ENCODE peak calls at places on chromosome 6, in seven cellular contexts. I is cerebellum, M is osteocyte, U is hypothalamus, V is prostate gland, D is lung microvascular endothelial cell, E is GM10248. T is an unnamed sample.
A peak's percentile ranks its signal among the peaks of the same experiment; 100 is the strongest.

GRCh38 chr6:34484899-34485298 is 19.0 kb downstream of the PACSIN1 start:
- DNase-seq in I (no peak), M (no peak), U (no peak), V (no peak), D (no peak), E (peak; percentile 69), T (peak; percentile 50)

GRCh38 chr6:22926613-22927348 is 357.4 kb downstream of the HDGFL1 start:
- DNase-seq in I (no peak), M (no peak), U (no peak), V (no peak), D (no peak), E (no peak), T (no peak)

GRCh38 chr6:107459283-107460073 is at the start of gene PDSS2:
- DNase-seq in I (peak; percentile 97), M (peak; percentile 97), U (peak; percentile 91), V (peak; percentile 98), D (peak; percentile 96), E (peak; percentile 97), T (peak; percentile 93)

GRCh38 chr6:47535316-47536046 is 57.9 kb downstream of the CD2AP start:
- DNase-seq in I (no peak), M (no peak), U (no peak), V (no peak), D (no peak), E (no peak), T (no peak)

GRCh38 chr6:43953256-43953655 is 174.0 kb downstream of the MRPL14 start:
- DNase-seq in I (no peak), M (peak; percentile 30), U (no peak), V (no peak), D (no peak), E (no peak), T (no peak)

GRCh38 chr6:134122775-134123174 is 70.4 kb upstream of the SLC2A12 start:
- DNase-seq in I (no peak), M (no peak), U (no peak), V (no peak), D (no peak), E (no peak), T (no peak)

GRCh38 chr6:143516700-143517446 is 5.4 kb upstream of the FUCA2 start:
- DNase-seq in I (no peak), M (no peak), U (no peak), V (no peak), D (no peak), E (peak; percentile 20), T (no peak)

GRCh38 chr6:56691201-56691595 is 48.5 kb upstream of the DST start:
- DNase-seq in I (no peak), M (no peak), U (no peak), V (no peak), D (no peak), E (no peak), T (no peak)

GRCh38 chr6:157800420-157801237 is 22.4 kb upstream of the SNX9 start:
- DNase-seq in I (no peak), M (no peak), U (no peak), V (no peak), D (no peak), E (peak; percentile 67), T (peak; percentile 61)

GRCh38 chr6:20805027-20805426 is 270.8 kb downstream of the CDKAL1 start:
- DNase-seq in I (no peak), M (no peak), U (no peak), V (no peak), D (no peak), E (no peak), T (no peak)

GRCh38 chr6:130008236-130008873 is 10.0 kb upstream of the L3MBTL3 start:
- DNase-seq in I (no peak), M (no peak), U (no peak), V (peak; percentile 22), D (peak; percentile 97), E (no peak), T (no peak)

GRCh38 chr6:159819932-159820640 is 20.0 kb downstream of the PNLDC1 start:
- DNase-seq in I (no peak), M (no peak), U (no peak), V (no peak), D (no peak), E (peak; percentile 48), T (peak; percentile 66)

GRCh38 chr6:41824571-41825569 is 37.4 kb downstream of the TOMM6 start:
- DNase-seq in I (no peak), M (no peak), U (no peak), V (no peak), D (no peak), E (no peak), T (no peak)

GRCh38 chr6:139330841-139331500 is 39.2 kb upstream of the TXLNB start:
- DNase-seq in I (no peak), M (no peak), U (no peak), V (no peak), D (peak; percentile 70), E (no peak), T (no peak)

GRCh38 chr6:67221226-67221625 is 1413.9 kb upstream of the ADGRB3 start:
- DNase-seq in I (no peak), M (no peak), U (no peak), V (no peak), D (no peak), E (no peak), T (no peak)

GRCh38 chr6:132084811-132085509 is 133.8 kb upstream of the CCN2 start:
- DNase-seq in I (no peak), M (no peak), U (no peak), V (no peak), D (peak; percentile 80), E (peak; percentile 15), T (peak; percentile 28)

GRCh38 chr6:82458147-82458546 is 94.5 kb downstream of the TPBG start:
- DNase-seq in I (no peak), M (no peak), U (no peak), V (no peak), D (no peak), E (no peak), T (no peak)

GRCh38 chr6:161374971-161375873 is 101.4 kb upstream of the AGPAT4 start:
- DNase-seq in I (no peak), M (no peak), U (peak; percentile 56), V (peak; percentile 58), D (no peak), E (no peak), T (no peak)

GRCh38 chr6:138321934-138322333 is 55.8 kb upstream of the SMIM28 start:
- DNase-seq in I (no peak), M (no peak), U (no peak), V (no peak), D (no peak), E (no peak), T (no peak)

GRCh38 chr6:110207652-110208051 is 27.4 kb downstream of the CDC40 start:
- DNase-seq in I (no peak), M (no peak), U (no peak), V (no peak), D (no peak), E (no peak), T (no peak)

GRCh38 chr6:35218021-35218420 is 4.3 kb downstream of the SCUBE3 start:
- DNase-seq in I (no peak), M (no peak), U (no peak), V (no peak), D (peak; percentile 46), E (no peak), T (no peak)

GRCh38 chr6:56072856-56073255 is 174.5 kb downstream of the COL21A1 start:
- DNase-seq in I (no peak), M (no peak), U (no peak), V (no peak), D (peak; percentile 3), E (no peak), T (no peak)

GRCh38 chr6:111715321-111715720 is 109.6 kb upstream of the TRAF3IP2 start:
- DNase-seq in I (peak; percentile 63), M (no peak), U (peak; percentile 17), V (no peak), D (no peak), E (no peak), T (no peak)

GRCh38 chr6:44062771-44063560 is 64.3 kb downstream of the MRPL14 start:
- DNase-seq in I (no peak), M (no peak), U (no peak), V (no peak), D (no peak), E (no peak), T (no peak)

GRCh38 chr6:110359554-110359953 is 1.4 kb upstream of the METTL24 start:
- DNase-seq in I (no peak), M (no peak), U (no peak), V (no peak), D (no peak), E (no peak), T (no peak)

GRCh38 chr6:1703923-1704322 is 94.2 kb downstream of the FOXC1 start:
- DNase-seq in I (no peak), M (no peak), U (no peak), V (no peak), D (no peak), E (no peak), T (no peak)

GRCh38 chr6:117555882-117556498 is 46.3 kb downstream of the GOPC start:
- DNase-seq in I (peak; percentile 26), M (no peak), U (no peak), V (peak; percentile 36), D (peak; percentile 61), E (no peak), T (peak; percentile 33)

GRCh38 chr6:156795825-156796224 is 18.6 kb downstream of the ARID1B start:
- DNase-seq in I (peak; percentile 53), M (no peak), U (no peak), V (no peak), D (no peak), E (no peak), T (no peak)

GRCh38 chr6:33851959-33852358 is 48.2 kb upstream of the MLN start:
- DNase-seq in I (no peak), M (no peak), U (no peak), V (no peak), D (peak; percentile 20), E (no peak), T (no peak)

GRCh38 chr6:167881327-167881726 is 54.6 kb downstream of the AFDN start:
- DNase-seq in I (no peak), M (no peak), U (no peak), V (no peak), D (no peak), E (no peak), T (no peak)

GRCh38 chr6:31609519-31610406 is 5.3 kb upstream of the AIF1 start:
- DNase-seq in I (no peak), M (no peak), U (no peak), V (no peak), D (no peak), E (no peak), T (no peak)

GRCh38 chr6:56863366-56863765 is 91.5 kb upstream of the BEND6 start:
- DNase-seq in I (no peak), M (no peak), U (no peak), V (no peak), D (no peak), E (no peak), T (no peak)

GRCh38 chr6:149342525-149342924 is 25.0 kb downstream of the TAB2 start:
- DNase-seq in I (peak; percentile 6), M (no peak), U (no peak), V (no peak), D (no peak), E (peak; percentile 26), T (peak; percentile 13)

GRCh38 chr6:98657764-98658163 is 176.6 kb upstream of the POU3F2 start:
- DNase-seq in I (no peak), M (no peak), U (no peak), V (no peak), D (peak; percentile 56), E (no peak), T (no peak)